ENCODE peak calls at places on chromosomes 3 and 15, in six cellular contexts. I is foreskin fibroblast, M is heart left ventricle, B is prostate gland, D is GM12878, L is A549. J is an unnamed sample.

GRCh38 chr3:126135056-126135397 is 45.4 kb downstream of the ALDH1L1 start:
- DNase-seq in I (no peak), M (no peak), B (no peak), D (no peak), L (no peak), J (no peak)

GRCh38 chr3:116176974-116177555 is 268.2 kb downstream of the LSAMP start:
- DNase-seq in I (no peak), M (no peak), B (no peak), D (no peak), L (no peak), J (no peak)

GRCh38 chr15:96501362-96501761 is 170.9 kb downstream of the NR2F2 start:
- DNase-seq in I (no peak), M (no peak), B (no peak), D (no peak), L (no peak), J (no peak)

GRCh38 chr3:185330644-185331043 is 32.3 kb upstream of the MAP3K13 start:
- DNase-seq in I (no peak), M (no peak), B (no peak), D (no peak), L (no peak), J (no peak)

GRCh38 chr3:74122281-74122680 is 492.2 kb downstream of the CNTN3 start:
- DNase-seq in I (peak; percentile 22), M (no peak), B (no peak), D (no peak), L (no peak), J (no peak)

GRCh38 chr3:53715815-53716483 is 130.3 kb downstream of the CHDH start:
- DNase-seq in I (no peak), M (no peak), B (no peak), D (no peak), L (no peak), J (no peak)

GRCh38 chr15:48191574-48192225 is at the start of gene CTXN2:
- DNase-seq in I (no peak), M (no peak), B (no peak), D (no peak), L (no peak), J (no peak)

GRCh38 chr15:101391431-101391830 is 96.4 kb upstream of the SNRPA1 start:
- DNase-seq in I (no peak), M (no peak), B (no peak), D (no peak), L (no peak), J (no peak)

GRCh38 chr15:87369269-87369668 is 887.3 kb downstream of the NTRK3 start:
- DNase-seq in I (peak; percentile 85), M (no peak), B (no peak), D (no peak), L (no peak), J (no peak)

GRCh38 chr15:36896949-36897348 is 203.4 kb downstream of the MEIS2 start:
- DNase-seq in I (no peak), M (no peak), B (no peak), D (no peak), L (no peak), J (no peak)

GRCh38 chr3:141243295-141243707 is 11.7 kb downstream of the PXYLP1 start:
- DNase-seq in I (no peak), M (peak; percentile 56), B (no peak), D (no peak), L (no peak), J (no peak)

GRCh38 chr3:188126271-188126670 is 27.7 kb upstream of the LPP start:
- DNase-seq in I (no peak), M (no peak), B (no peak), D (no peak), L (no peak), J (no peak)

GRCh38 chr3:105866656-105867653 is 1.9 kb downstream of the CBLB start:
- DNase-seq in I (no peak), M (peak; percentile 38), B (no peak), D (peak; percentile 80), L (no peak), J (peak; percentile 72)

GRCh38 chr3:73661262-73661661 is 36.5 kb upstream of the PDZRN3 start:
- DNase-seq in I (peak; percentile 81), M (no peak), B (no peak), D (no peak), L (no peak), J (no peak)

GRCh38 chr3:54987719-54988118 is 59.9 kb upstream of the LRTM1 start:
- DNase-seq in I (no peak), M (no peak), B (no peak), D (no peak), L (no peak), J (no peak)

GRCh38 chr15:60005352-60006202 is 1.5 kb downstream of the FOXB1 start:
- DNase-seq in I (no peak), M (no peak), B (no peak), D (no peak), L (no peak), J (no peak)

GRCh38 chr3:158471639-158472294 is 99.2 kb upstream of the MLF1 start:
- DNase-seq in I (peak; percentile 77), M (no peak), B (no peak), D (no peak), L (no peak), J (no peak)

GRCh38 chr3:48233542-48233941 is 7.4 kb upstream of the ZNF589 start:
- DNase-seq in I (no peak), M (no peak), B (no peak), D (no peak), L (no peak), J (no peak)

GRCh38 chr3:48226959-48227358 is 3.7 kb downstream of the CAMP start:
- DNase-seq in I (no peak), M (no peak), B (no peak), D (no peak), L (no peak), J (no peak)

GRCh38 chr3:48232232-48232631 is 8.7 kb upstream of the ZNF589 start:
- DNase-seq in I (no peak), M (no peak), B (peak; percentile 85), D (no peak), L (no peak), J (no peak)

GRCh38 chr3:48236531-48236930 is 4.4 kb upstream of the ZNF589 start:
- DNase-seq in I (no peak), M (no peak), B (peak; percentile 51), D (no peak), L (no peak), J (no peak)

GRCh38 chr3:48232734-48233133 is 8.2 kb upstream of the ZNF589 start:
- DNase-seq in I (peak; percentile 61), M (peak; percentile 62), B (peak; percentile 50), D (peak; percentile 63), L (peak; percentile 62), J (peak; percentile 48)
- TF ChIP-seq CTCF in I (peak; percentile 69), M (peak; percentile 38), B (peak; percentile 69), D (peak; percentile 90), L (peak; percentile 51), J (peak; percentile 73)

GRCh38 chr15:31335991-31336942 is 9.6 kb downstream of the KLF13 start:
- DNase-seq in I (no peak), M (no peak), B (no peak), D (no peak), L (no peak), J (no peak)
- H3K4me3 ChIP-seq in I (no peak overlapping the region), M (no peak overlapping the region), B (no peak overlapping the region), D (no peak overlapping the region), L (no peak overlapping the region), J (no peak overlapping the region)

GRCh38 chr15:68279218-68279533 is 1.6 kb downstream of the FEM1B start:
- DNase-seq in I (no peak), M (no peak), B (no peak), D (no peak), L (no peak), J (no peak)

GRCh38 chr15:68279779-68280745 is 2.5 kb downstream of the FEM1B start:
- DNase-seq in I (no peak), M (no peak), B (no peak), D (no peak), L (no peak), J (no peak)

GRCh38 chr15:68277131-68277604 is 377 bp upstream of the FEM1B start:
- DNase-seq in I (no peak), M (peak; percentile 59), B (no peak), D (no peak), L (peak; percentile 55), J (no peak)

GRCh38 chr15:68277605-68278344 is at the start of gene FEM1B:
- DNase-seq in I (peak; percentile 91), M (peak; percentile 93), B (peak; percentile 88), D (peak; percentile 68), L (peak; percentile 93), J (peak; percentile 97)

DNA sequence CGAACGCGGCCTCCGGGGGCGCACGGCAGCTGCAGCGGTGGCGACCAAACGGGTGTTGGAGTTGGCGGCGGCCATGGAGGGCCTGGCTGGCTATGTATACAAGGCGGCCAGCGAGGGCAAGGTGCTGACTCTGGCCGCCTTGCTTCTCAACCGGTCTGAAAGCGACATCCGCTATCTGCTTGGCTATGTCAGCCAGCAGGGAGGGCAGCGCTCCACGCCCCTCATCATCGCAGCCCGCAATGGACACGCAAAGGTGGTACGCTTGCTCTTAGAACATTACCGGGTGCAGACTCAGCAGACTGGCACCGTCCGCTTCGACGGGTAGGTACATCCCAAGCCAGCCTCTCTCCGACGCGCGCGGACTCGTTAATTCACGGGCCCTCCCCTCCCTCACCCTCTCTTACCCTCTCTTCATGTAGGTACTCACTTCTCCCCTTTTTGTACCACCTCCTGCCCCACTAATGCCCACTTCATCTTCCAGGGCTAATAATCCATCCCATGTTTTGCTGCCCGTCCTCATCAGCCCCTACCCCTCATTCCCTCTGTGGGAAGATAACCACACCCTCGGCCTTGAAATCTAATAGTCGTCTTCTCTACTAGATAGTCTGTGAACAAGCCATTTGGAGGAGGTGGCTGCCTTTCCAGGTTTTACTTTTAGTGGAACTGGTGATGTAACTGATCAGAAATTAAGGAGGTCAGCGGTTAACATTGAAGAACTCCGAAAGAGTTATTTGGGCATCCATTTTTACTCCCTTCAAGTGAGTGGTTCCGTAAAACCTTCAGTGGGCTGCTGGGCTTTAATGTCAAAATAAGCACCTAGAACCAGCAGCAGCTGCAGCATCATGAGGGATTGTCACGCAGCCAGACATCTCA is 1.0 kb downstream of the FEM1B start:
- DNase-seq in I (no peak), M (no peak), B (peak; percentile 30), D (no peak), L (peak; percentile 56), J (no peak)
- TF ChIP-seq CTCF in I (peak; percentile 22), M (no peak), B (no peak), D (peak; percentile 32), L (no peak), J (peak; percentile 61)

DNA sequence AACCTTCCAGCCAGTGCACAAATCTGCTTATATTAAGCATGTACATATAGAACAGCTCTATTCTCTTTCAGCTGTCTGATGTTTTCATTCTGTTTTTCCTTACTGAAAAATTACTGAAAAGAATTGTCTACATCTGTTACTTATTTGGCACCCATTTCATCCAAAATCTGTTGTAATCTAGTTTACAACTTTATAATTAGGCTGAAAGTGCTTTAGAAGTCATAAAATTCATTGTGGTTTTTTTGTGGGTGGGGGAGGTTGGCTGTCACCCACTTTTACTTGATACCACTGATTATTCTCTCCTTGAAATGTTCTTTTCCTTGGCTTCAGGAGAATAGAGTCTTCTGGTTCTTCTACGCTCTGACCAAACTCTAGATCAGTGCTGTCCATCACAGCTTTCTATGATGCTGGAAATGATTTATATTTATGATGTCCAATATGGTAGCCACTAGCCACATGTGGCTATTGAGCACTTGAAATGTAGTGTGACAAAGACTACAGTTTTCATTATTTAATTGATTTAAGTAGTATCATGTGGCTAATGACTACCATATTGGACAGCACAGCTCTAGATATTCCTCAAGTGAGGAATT is 2.7 kb downstream of the LNP1 start:
- DNase-seq in I (no peak), M (no peak), B (no peak), D (no peak), L (no peak), J (no peak)
- H3K4me3 ChIP-seq in I (peak overlapping the region; percentile 76), M (no peak overlapping the region), B (no peak overlapping the region), D (peak overlapping the region; percentile 73), L (no peak overlapping the region), J (peak overlapping the region; percentile 81)